ENCODE peak calls at places on chromosome 12, in ten cellular contexts. R is adrenal gland, S is endothelial cell of umbilical vein, H is psoas muscle, M is esophagus muscularis mucosa, V is upper lobe of right lung, A is right lobe of liver, F is left lung, N is HepG2, Y is A673. Z is an unnamed sample. For H3K4me1, the result is how much of the 10 kb centered on the place peaks cover.

GRCh38 chr12:100437038-100437841 is 36.4 kb upstream of the NR1H4 start:
- DNase-seq in R (no peak), S (no peak), H (no peak), M (no peak), V (no peak), A (peak), F (no peak), N (peak), Y (no peak), Z (no peak)

GRCh38 chr12:19139795-19140194 is 10.3 kb downstream of the PLEKHA5 start:
- DNase-seq in R (no peak), S (no peak), H (no peak), M (no peak), V (no peak), A (no peak), F (no peak), N (no peak), Y (no peak), Z (no peak)

GRCh38 chr12:121145221-121145620 is 12.5 kb downstream of the P2RX7 start:
- DNase-seq in R (no peak), S (peak), H (no peak), M (no peak), V (no peak), A (no peak), F (no peak), N (no peak), Y (no peak), Z (no peak)

GRCh38 chr12:62684586-62685295 is 218.1 kb downstream of the MON2 start:
- DNase-seq in R (no peak), S (no peak), H (peak), M (peak), V (no peak), A (no peak), F (peak), N (no peak), Y (peak), Z (no peak)

GRCh38 chr12:127583041-127583440 is 683.9 kb upstream of the TMEM132C start:
- DNase-seq in R (no peak), S (no peak), H (no peak), M (no peak), V (no peak), A (no peak), F (no peak), N (no peak), Y (no peak), Z (no peak)

GRCh38 chr12:31221566-31221945 is 104.4 kb downstream of the SINHCAF start:
- DNase-seq in R (no peak), S (no peak), H (no peak), M (peak), V (no peak), A (no peak), F (no peak), N (no peak), Y (no peak), Z (no peak)

GRCh38 chr12:92668739-92669138 is 34.0 kb upstream of the PLEKHG7 start:
- DNase-seq in R (no peak), S (no peak), H (no peak), M (no peak), V (no peak), A (no peak), F (no peak), N (no peak), Y (no peak), Z (no peak)

GRCh38 chr12:52865090-52865944 is 16.5 kb upstream of the KRT78 start:
- DNase-seq in R (peak), S (peak), H (peak), M (no peak), V (peak), A (peak), F (peak), N (peak), Y (peak), Z (peak)

GRCh38 chr12:122021193-122021821 is 377 bp upstream of the BCL7A start:
- DNase-seq in R (no peak), S (peak), H (no peak), M (no peak), V (peak), A (no peak), F (no peak), N (no peak), Y (peak), Z (peak)

GRCh38 chr12:122799635-122800243 is 25.4 kb downstream of the CCDC62 start:
- DNase-seq in R (no peak), S (no peak), H (no peak), M (no peak), V (no peak), A (no peak), F (no peak), N (no peak), Y (no peak), Z (no peak)

GRCh38 chr12:39451977-39452376 is 9.1 kb upstream of the KIF21A start:
- DNase-seq in R (no peak), S (no peak), H (no peak), M (no peak), V (no peak), A (no peak), F (no peak), N (no peak), Y (no peak), Z (no peak)

GRCh38 chr12:124518051-124518932 is 49.1 kb downstream of the NCOR2 start:
- DNase-seq in R (peak), S (peak), H (peak), M (peak), V (peak), A (peak), F (peak), N (peak), Y (peak), Z (peak)

GRCh38 chr12:51369581-51369980 is 21.6 kb downstream of the GALNT6 start:
- DNase-seq in R (no peak), S (no peak), H (no peak), M (no peak), V (no peak), A (no peak), F (no peak), N (no peak), Y (no peak), Z (no peak)

GRCh38 chr12:12443482-12443881 is 86.6 kb downstream of the BORCS5 start:
- DNase-seq in R (peak), S (peak), H (peak), M (no peak), V (no peak), A (peak), F (no peak), N (no peak), Y (no peak), Z (no peak)

GRCh38 chr12:20525064-20525610 is 156.8 kb downstream of the PDE3A start:
- DNase-seq in R (no peak), S (no peak), H (no peak), M (no peak), V (no peak), A (no peak), F (no peak), N (no peak), Y (no peak), Z (no peak)

GRCh38 chr12:51005671-51006070 is 20.5 kb downstream of the SLC11A2 start:
- DNase-seq in R (no peak), S (no peak), H (no peak), M (no peak), V (no peak), A (no peak), F (no peak), N (no peak), Y (no peak), Z (no peak)

GRCh38 chr12:31773223-31773750 is 44.5 kb upstream of the AMN1 start:
- DNase-seq in R (no peak), S (no peak), H (no peak), M (no peak), V (no peak), A (peak), F (no peak), N (peak), Y (no peak), Z (peak)

GRCh38 chr12:24378548-24379011 is 429.1 kb upstream of the SOX5 start:
- DNase-seq in R (no peak), S (no peak), H (no peak), M (no peak), V (no peak), A (no peak), F (no peak), N (no peak), Y (peak), Z (no peak)

GRCh38 chr12:60863421-60863820 is 1267.6 kb downstream of the SLC16A7 start:
- DNase-seq in R (no peak), S (no peak), H (no peak), M (no peak), V (no peak), A (no peak), F (no peak), N (no peak), Y (no peak), Z (no peak)

GRCh38 chr12:15584366-15585041 is 204.7 kb downstream of the EPS8 start:
- DNase-seq in R (no peak), S (peak), H (no peak), M (no peak), V (no peak), A (no peak), F (no peak), N (peak), Y (peak), Z (no peak)

GRCh38 chr12:107624493-107624892 is 61.1 kb upstream of the PWP1 start:
- DNase-seq in R (no peak), S (no peak), H (no peak), M (no peak), V (no peak), A (no peak), F (no peak), N (no peak), Y (no peak), Z (no peak)

GRCh38 chr12:6866163-6866919 is 990 bp upstream of the TPI1 start:
- DNase-seq in R (no peak), S (no peak), H (no peak), M (no peak), V (no peak), A (no peak), F (no peak), N (no peak), Y (peak), Z (no peak)

GRCh38 chr12:67721216-67721615 is 72.7 kb downstream of the DYRK2 start:
- DNase-seq in R (no peak), S (no peak), H (no peak), M (no peak), V (no peak), A (no peak), F (no peak), N (no peak), Y (no peak), Z (peak)

GRCh38 chr12:44873898-44874297 is 2.2 kb downstream of the NELL2 start:
- DNase-seq in R (no peak), S (no peak), H (no peak), M (no peak), V (no peak), A (no peak), F (no peak), N (no peak), Y (peak), Z (no peak)

GRCh38 chr12:40336573-40337199 is 111.9 kb downstream of the LRRK2 start:
- DNase-seq in R (no peak), S (peak), H (no peak), M (no peak), V (no peak), A (no peak), F (no peak), N (peak), Y (peak), Z (no peak)

GRCh38 chr12:96399919-96400630 is at the start of gene CDK17:
- DNase-seq in R (peak), S (peak), H (peak), M (peak), V (peak), A (peak), F (peak), N (peak), Y (peak), Z (peak)

GRCh38 chr12:90023207-90023870 is 314.7 kb upstream of the ATP2B1 start:
- DNase-seq in R (no peak), S (no peak), H (no peak), M (no peak), V (no peak), A (no peak), F (no peak), N (no peak), Y (no peak), Z (no peak)

GRCh38 chr12:62643470-62643869 is 176.8 kb downstream of the MON2 start:
- DNase-seq in R (no peak), S (no peak), H (no peak), M (no peak), V (no peak), A (no peak), F (no peak), N (no peak), Y (no peak), Z (no peak)

GRCh38 chr12:32139064-32139421 is 32.4 kb downstream of the BICD1 start:
- DNase-seq in R (no peak), S (peak), H (no peak), M (no peak), V (no peak), A (no peak), F (no peak), N (no peak), Y (peak), Z (no peak)

GRCh38 chr12:121189061-121189886 is 20.7 kb upstream of the P2RX4 start:
- DNase-seq in R (no peak), S (peak), H (no peak), M (no peak), V (no peak), A (no peak), F (no peak), N (no peak), Y (no peak), Z (no peak)

GRCh38 chr12:63814146-63814774 is 30.2 kb upstream of the SRGAP1 start:
- DNase-seq in R (no peak), S (no peak), H (no peak), M (no peak), V (no peak), A (no peak), F (no peak), N (no peak), Y (no peak), Z (no peak)

GRCh38 chr12:94290353-94290752 is 142.0 kb downstream of the PLXNC1 start:
- DNase-seq in R (no peak), S (no peak), H (no peak), M (no peak), V (no peak), A (no peak), F (no peak), N (no peak), Y (no peak), Z (no peak)
- TF ChIP-seq CTCF in R (no peak), S (no peak), H (no peak), M (no peak), V (no peak), A (no peak), F (no peak), N (no peak), Y (no peak), Z (no peak)

GRCh38 chr12:47361389-47362031 is 281.8 kb upstream of the AMIGO2 start:
- DNase-seq in R (no peak), S (no peak), H (no peak), M (no peak), V (no peak), A (no peak), F (peak), N (no peak), Y (peak), Z (no peak)

GRCh38 chr12:47356129-47356622 is 276.4 kb upstream of the AMIGO2 start:
- DNase-seq in R (no peak), S (no peak), H (no peak), M (no peak), V (no peak), A (no peak), F (no peak), N (no peak), Y (no peak), Z (no peak)

GRCh38 chr12:47362131-47362686 is 282.4 kb upstream of the AMIGO2 start:
- DNase-seq in R (no peak), S (peak), H (no peak), M (no peak), V (no peak), A (no peak), F (no peak), N (no peak), Y (no peak), Z (no peak)

GRCh38 chr12:47364251-47364650 is 284.5 kb upstream of the AMIGO2 start:
- DNase-seq in R (no peak), S (no peak), H (no peak), M (no peak), V (no peak), A (no peak), F (no peak), N (no peak), Y (peak), Z (no peak)

GRCh38 chr12:47360771-47361388 is 281.1 kb upstream of the AMIGO2 start:
- DNase-seq in R (no peak), S (peak), H (no peak), M (no peak), V (no peak), A (no peak), F (no peak), N (no peak), Y (peak), Z (no peak)
- H3K4me3 ChIP-seq in R (no peak), S (no peak), H (no peak), M (no peak), V (no peak), A (no peak), F (no peak), N (no peak), Y (peak), Z (no peak)

GRCh38 chr12:54418441-54419087 is 502 bp downstream of the ITGA5 start:
- DNase-seq in R (no peak), S (no peak), H (no peak), M (no peak), V (no peak), A (no peak), F (no peak), N (no peak), Y (no peak), Z (no peak)

GRCh38 chr12:54421175-54421872 is 2.3 kb upstream of the ITGA5 start:
- DNase-seq in R (peak), S (peak), H (peak), M (peak), V (no peak), A (no peak), F (no peak), N (no peak), Y (no peak), Z (no peak)

GRCh38 chr12:54419088-54419887 is at the start of gene ITGA5:
- DNase-seq in R (peak), S (peak), H (peak), M (peak), V (peak), A (peak), F (peak), N (no peak), Y (peak), Z (peak)

GRCh38 chr12:54421873-54422250 is 2.8 kb upstream of the ITGA5 start:
- DNase-seq in R (no peak), S (peak), H (no peak), M (no peak), V (no peak), A (no peak), F (no peak), N (no peak), Y (no peak), Z (no peak)

GRCh38 chr12:54420766-54421144 is 1.7 kb upstream of the ITGA5 start:
- DNase-seq in R (no peak), S (peak), H (peak), M (no peak), V (no peak), A (no peak), F (no peak), N (no peak), Y (no peak), Z (no peak)
- H3K4me1 ChIP-seq in R (under half), S (half or more), H (under half), M (half or more), V (under half), A (under half), F (half or more), N (under half), Y (under half), Z (under half)

GRCh38 chr12:34347367-34347766 is 325.1 kb downstream of the ALG10 start:
- DNase-seq in R (no peak), S (no peak), H (no peak), M (no peak), V (no peak), A (no peak), F (no peak), N (peak), Y (no peak), Z (no peak)
- TF ChIP-seq CTCF in R (no peak), S (no peak), H (no peak), M (no peak), V (no peak), A (no peak), F (no peak), N (peak), Y (no peak), Z (no peak)

GRCh38 chr12:130765186-130765659 is 49.1 kb upstream of the RIMBP2 start:
- DNase-seq in R (no peak), S (peak), H (no peak), M (no peak), V (no peak), A (no peak), F (no peak), N (no peak), Y (peak), Z (no peak)

GRCh38 chr12:130764073-130764472 is 48.0 kb upstream of the RIMBP2 start:
- DNase-seq in R (no peak), S (peak), H (no peak), M (no peak), V (no peak), A (no peak), F (no peak), N (no peak), Y (peak), Z (no peak)

GRCh38 chr12:130762319-130762675 is 46.2 kb upstream of the RIMBP2 start:
- DNase-seq in R (no peak), S (no peak), H (no peak), M (no peak), V (no peak), A (no peak), F (no peak), N (no peak), Y (no peak), Z (no peak)

GRCh38 chr12:130764475-130765185 is 48.5 kb upstream of the RIMBP2 start:
- DNase-seq in R (no peak), S (peak), H (no peak), M (no peak), V (no peak), A (no peak), F (no peak), N (no peak), Y (peak), Z (no peak)

DNA sequence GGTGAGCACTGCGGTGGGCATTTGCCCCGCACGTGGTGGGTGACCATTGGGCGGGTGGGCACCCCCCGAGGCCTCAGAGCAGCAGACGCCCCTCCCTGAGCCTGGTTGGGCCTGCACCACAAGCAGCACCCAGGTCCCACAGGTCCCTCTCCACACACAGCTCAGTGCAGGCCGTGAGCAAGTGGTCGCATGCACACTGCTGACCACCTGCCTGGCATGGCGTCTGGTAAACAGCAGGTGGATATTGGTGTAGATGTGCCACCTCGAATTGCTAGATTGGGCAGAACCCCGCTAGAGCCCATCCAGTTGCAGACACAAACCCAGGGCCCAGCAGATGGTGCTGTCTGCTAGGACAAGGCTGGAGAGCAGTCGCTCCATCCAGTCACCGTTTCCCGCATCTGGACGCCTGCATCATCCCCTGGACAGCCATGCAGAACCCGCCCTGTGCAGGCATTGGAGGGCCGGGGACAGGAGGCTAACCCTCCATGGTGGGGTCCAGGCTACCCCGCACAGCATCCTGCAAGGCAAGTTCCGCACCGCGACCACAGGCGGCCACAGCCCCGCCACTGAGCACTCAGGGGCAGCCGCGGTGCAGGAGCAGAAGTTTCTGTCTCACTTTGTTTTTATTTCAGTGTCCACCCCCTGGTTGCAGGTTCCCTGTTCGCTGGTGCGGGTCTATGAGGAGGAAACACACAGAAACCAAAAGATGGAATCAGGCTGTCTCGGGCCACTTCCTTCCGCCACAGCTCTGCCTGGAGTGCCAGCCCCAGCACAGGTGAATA is 45.6 kb upstream of the RIMBP2 start:
- DNase-seq in R (peak), S (no peak), H (peak), M (no peak), V (no peak), A (no peak), F (no peak), N (peak), Y (peak), Z (no peak)
- H3K4me3 ChIP-seq in R (no peak), S (no peak), H (no peak), M (no peak), V (no peak), A (no peak), F (no peak), N (no peak), Y (no peak), Z (no peak)